ENCODE peak calls at places on chromosomes 16 and 17, in six cellular contexts. R, F, P, Z, J and K are unnamed samples.

GRCh38 chr17:66191607-66192377 is at the start of gene CEP112:
- DNase-seq in Z (peak; percentile 69), R (peak; percentile 84), F (peak; percentile 96), P (peak; percentile 80), J (peak; percentile 45), K (peak; percentile 85)

GRCh38 chr17:31559647-31560501 is 168.4 kb downstream of the RAB11FIP4 start:
- DNase-seq in J (no peak), P (no peak), Z (no peak), R (peak; percentile 50), F (no peak), K (peak; percentile 30)

GRCh38 chr16:49856741-49857330 is 924 bp upstream of the ZNF423 start:
- DNase-seq in R (peak; percentile 83), J (peak; percentile 69), F (peak; percentile 87), Z (peak; percentile 35), P (no peak), K (peak; percentile 78)

GRCh38 chr16:70478912-70479341 is 24.5 kb downstream of the FCSK start:
- DNase-seq in P (no peak), Z (no peak), R (no peak), F (no peak), J (no peak), K (no peak)

GRCh38 chr16:86082400-86083030 is 183.6 kb downstream of the IRF8 start:
- DNase-seq in P (no peak), Z (no peak), J (no peak), R (no peak), F (no peak), K (no peak)

GRCh38 chr17:37605813-37606505 is 3.3 kb downstream of the SYNRG start:
- DNase-seq in P (no peak), J (no peak), F (no peak), Z (no peak), R (no peak), K (no peak)

GRCh38 chr16:82055117-82055516 is 20.1 kb downstream of the HSD17B2 start:
- DNase-seq in R (no peak), Z (no peak), P (no peak), F (no peak), J (no peak), K (no peak)

GRCh38 chr17:75174996-75175395 is 7.8 kb downstream of the SUMO2 start:
- DNase-seq in J (no peak), R (no peak), Z (no peak), P (no peak), F (no peak), K (no peak)

GRCh38 chr17:51087072-51087757 is 33.5 kb downstream of the SPAG9 start:
- DNase-seq in F (no peak), Z (no peak), P (no peak), J (no peak), R (no peak), K (no peak)

GRCh38 chr17:55266051-55266957 is 1.5 kb downstream of the HLF start:
- DNase-seq in Z (no peak), R (no peak), P (no peak), J (no peak), F (no peak), K (peak; percentile 64)

GRCh38 chr16:79899316-79900110 is 299.0 kb upstream of the MAF start:
- DNase-seq in Z (no peak), F (no peak), P (no peak), J (no peak), R (no peak), K (no peak)

GRCh38 chr16:68031951-68032350 is 8.9 kb downstream of the DUS2 start:
- DNase-seq in Z (peak; percentile 36), J (no peak), F (no peak), P (no peak), R (no peak), K (peak; percentile 70)

GRCh38 chr16:70250748-70251650 is 741 bp downstream of the EXOSC6 start:
- DNase-seq in F (peak; percentile 69), P (no peak), R (peak; percentile 40), J (peak; percentile 29), Z (no peak), K (peak; percentile 48)

GRCh38 chr17:2025622-2026309 is 632 bp upstream of the RTN4RL1 start:
- DNase-seq in P (no peak), J (peak; percentile 84), Z (no peak), R (peak; percentile 78), F (peak; percentile 89), K (peak; percentile 73)

GRCh38 chr17:29241015-29241963 is 5.4 kb upstream of the CRYBA1 start:
- DNase-seq in R (no peak), J (no peak), P (peak; percentile 27), Z (peak; percentile 74), F (no peak), K (no peak)

GRCh38 chr16:69017036-69017783 is 88.2 kb upstream of the HAS3 start:
- DNase-seq in P (no peak), F (no peak), J (no peak), Z (peak; percentile 82), R (no peak), K (no peak)

GRCh38 chr16:29738514-29738913 is 7.3 kb downstream of the C16orf54 start:
- DNase-seq in J (no peak), R (no peak), Z (no peak), F (no peak), P (no peak), K (no peak)

GRCh38 chr17:65413390-65413789 is 148.1 kb downstream of the AXIN2 start:
- DNase-seq in R (no peak), Z (no peak), J (no peak), F (no peak), P (no peak), K (no peak)

GRCh38 chr16:66849543-66849942 is 5.3 kb downstream of the CA7 start:
- DNase-seq in P (no peak), F (no peak), J (no peak), Z (no peak), R (no peak), K (no peak)

GRCh38 chr16:27538508-27538907 is 11.2 kb downstream of the GTF3C1 start:
- DNase-seq in J (no peak), F (no peak), Z (no peak), P (no peak), R (no peak), K (no peak)
- H3K36me3 ChIP-seq in J (peaks cover 43% of the 10 kb centered on the region), F (peaks cover 78% of the 10 kb centered on the region), Z (peaks cover 66% of the 10 kb centered on the region), P (peaks cover 36% of the 10 kb centered on the region), R (peaks cover 98% of the 10 kb centered on the region), K (peaks cover 66% of the 10 kb centered on the region)

GRCh38 chr16:88502371-88502770 is 49.3 kb downstream of the ZFPM1 start:
- DNase-seq in J (no peak), P (no peak), Z (no peak), F (no peak), R (no peak), K (no peak)

GRCh38 chr16:88502776-88503280 is 49.7 kb downstream of the ZFPM1 start:
- DNase-seq in F (no peak), J (no peak), Z (no peak), P (no peak), R (no peak), K (no peak)

GRCh38 chr16:88504489-88505404 is 51.7 kb downstream of the ZFPM1 start:
- DNase-seq in R (no peak), J (no peak), P (no peak), Z (no peak), F (no peak), K (no peak)

GRCh38 chr16:88503374-88503770 is 50.3 kb downstream of the ZFPM1 start:
- DNase-seq in R (no peak), P (no peak), Z (no peak), F (no peak), J (no peak), K (no peak)

GRCh38 chr16:88503771-88504488 is 50.9 kb downstream of the ZFPM1 start:
- DNase-seq in Z (no peak), R (no peak), J (no peak), F (no peak), P (no peak), K (no peak)
- H3K4me1 ChIP-seq in Z (peaks cover 17% of the 10 kb centered on the region), R (peaks cover 16% of the 10 kb centered on the region), J (peaks cover 4% of the 10 kb centered on the region), F (peaks cover 21% of the 10 kb centered on the region), P (no peaks in the 10 kb centered on the region), K (no peaks in the 10 kb centered on the region)

GRCh38 chr17:48253976-48254375 is 146.4 kb downstream of the SNX11 start:
- DNase-seq in J (no peak), Z (no peak), F (no peak), P (no peak), R (no peak), K (no peak)
- H3K4me3 ChIP-seq in J (no peak overlapping the region), Z (no peak overlapping the region), F (no peak overlapping the region), P (no peak overlapping the region), R (no peak overlapping the region), K (no peak overlapping the region)

GRCh38 chr16:727291-727977 is 528 bp downstream of the HAGHL start:
- DNase-seq in R (no peak), P (no peak), F (peak; percentile 29), Z (no peak), J (no peak), K (no peak)

GRCh38 chr16:725463-726187 is 618 bp downstream of the CCDC78 start:
- DNase-seq in P (no peak), R (no peak), Z (no peak), J (no peak), F (no peak), K (no peak)

GRCh38 chr16:725041-725376 is 1.2 kb downstream of the CCDC78 start:
- DNase-seq in J (no peak), Z (no peak), F (no peak), P (no peak), R (no peak), K (no peak)

GRCh38 chr16:726438-727290 is at the start of the genes CCDC78 and HAGHL:
- DNase-seq in R (peak; percentile 73), Z (no peak), J (peak; percentile 39), P (no peak), F (peak; percentile 71), K (peak; percentile 47)

DNA sequence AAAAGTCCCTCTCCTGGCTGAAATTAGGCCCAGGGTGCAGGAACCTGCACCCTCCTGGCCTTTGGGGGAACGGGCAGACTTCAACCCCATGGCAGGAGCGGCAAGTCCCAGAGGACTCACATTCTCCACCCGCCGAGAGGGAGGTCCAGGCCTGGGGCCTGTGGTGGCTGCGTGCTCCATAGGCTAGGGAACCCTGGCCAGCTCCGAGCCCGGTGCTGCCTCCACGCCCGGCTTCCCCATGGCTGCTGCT is 130 bp downstream of the CCDC78 start:
- DNase-seq in F (no peak), J (no peak), P (no peak), Z (no peak), R (no peak), K (no peak)
- H3K36me3 ChIP-seq in F (no peaks in the 10 kb centered on the region), J (no peaks in the 10 kb centered on the region), P (no peaks in the 10 kb centered on the region), Z (no peaks in the 10 kb centered on the region), R (peaks cover 20% of the 10 kb centered on the region), K (no peaks in the 10 kb centered on the region)

GRCh38 chr17:10120749-10121148 is 77.7 kb downstream of the GAS7 start:
- DNase-seq in P (no peak), J (no peak), Z (no peak), F (no peak), R (no peak), K (no peak)
- H3K4me1 ChIP-seq in P (peaks cover 12% of the 10 kb centered on the region), J (no peaks in the 10 kb centered on the region), Z (peaks cover 42% of the 10 kb centered on the region), F (peaks cover 11% of the 10 kb centered on the region), R (peaks cover 98% of the 10 kb centered on the region), K (no peaks in the 10 kb centered on the region)

DNA sequence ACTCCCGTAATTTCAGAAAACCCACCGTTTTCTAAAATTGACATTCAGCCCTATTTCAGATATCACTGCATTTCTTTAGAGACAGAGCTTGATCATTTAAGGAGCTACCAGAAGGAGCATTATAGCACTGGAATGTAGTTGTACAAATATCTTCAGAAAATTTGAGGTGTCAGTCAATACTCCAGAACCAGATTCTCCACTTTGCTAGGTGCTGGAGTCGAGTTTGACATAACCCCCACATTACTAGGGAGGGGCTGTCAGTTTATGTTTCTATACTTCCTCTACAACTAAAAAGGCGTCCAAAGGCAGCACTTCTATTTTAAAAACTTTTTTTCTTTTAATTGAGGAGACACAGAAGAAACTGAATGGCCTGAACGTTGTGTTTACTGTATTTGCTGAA is 899 bp upstream of the KIAA0513 start:
- DNase-seq in F (no peak), P (no peak), J (no peak), R (no peak), Z (no peak), K (no peak)
- H3K4me3 ChIP-seq in F (peak overlapping the region; percentile 80), P (no peak overlapping the region), J (peak overlapping the region; percentile 88), R (peak overlapping the region; percentile 83), Z (peak overlapping the region; percentile 82), K (no peak overlapping the region)